ENCODE peak calls at places on chromosomes 16 and 17, in four cellular contexts. A is A673, T is cardiac fibroblast, N is breast epithelium. Y is an unnamed sample.

GRCh38 chr16:23676924-23677480 is 1.7 kb upstream of the PLK1 start:
- DNase-seq in A (no peak), T (peak; percentile 43), N (no peak), Y (no peak)

GRCh38 chr17:30600830-30601494 is 123.8 kb downstream of the GOSR1 start:
- DNase-seq in A (peak; percentile 39), T (peak; percentile 29), N (no peak), Y (peak; percentile 37)

GRCh38 chr16:6929868-6930267 is 402.8 kb upstream of the RBFOX1 start:
- DNase-seq in A (no peak), T (no peak), N (no peak), Y (no peak)

GRCh38 chr17:80036715-80037477 is 454 bp downstream of the CCDC40 start:
- DNase-seq in A (peak; percentile 64), T (peak; percentile 39), N (no peak), Y (no peak)

GRCh38 chr16:53022374-53022773 is 30.3 kb downstream of the CHD9NB start:
- DNase-seq in A (peak; percentile 79), T (peak; percentile 68), N (no peak), Y (peak; percentile 47)

GRCh38 chr17:77679589-77679988 is 278.9 kb upstream of the TNRC6C start:
- DNase-seq in A (no peak), T (no peak), N (no peak), Y (no peak)

GRCh38 chr17:2266045-2266864 is 37.3 kb downstream of the SMG6 start:
- DNase-seq in A (no peak), T (no peak), N (no peak), Y (no peak)

GRCh38 chr17:66578781-66579489 is 256.0 kb upstream of the CACNG5 start:
- DNase-seq in A (peak; percentile 53), T (peak; percentile 10), N (no peak), Y (no peak)

GRCh38 chr16:15765880-15766279 is 90.9 kb downstream of the MYH11 start:
- DNase-seq in A (peak; percentile 78), T (peak; percentile 59), N (no peak), Y (peak; percentile 33)

GRCh38 chr17:42891539-42892152 is 9.0 kb upstream of the G6PC1 start:
- DNase-seq in A (no peak), T (peak; percentile 13), N (no peak), Y (no peak)

GRCh38 chr16:76345093-76345735 is 68.0 kb downstream of the CNTNAP4 start:
- DNase-seq in A (no peak), T (peak; percentile 91), N (no peak), Y (no peak)

GRCh38 chr17:42246515-42246914 is 29.7 kb downstream of the STAT5B start:
- DNase-seq in A (no peak), T (peak; percentile 48), N (no peak), Y (no peak)

GRCh38 chr17:39150104-39150634 is 1.3 kb downstream of the PLXDC1 start:
- DNase-seq in A (no peak), T (no peak), N (no peak), Y (no peak)

GRCh38 chr16:28312327-28312726 is 20.0 kb downstream of the SBK1 start:
- DNase-seq in A (no peak), T (no peak), N (no peak), Y (no peak)

GRCh38 chr16:79528281-79528680 is 72.3 kb downstream of the MAF start:
- DNase-seq in A (no peak), T (no peak), N (no peak), Y (no peak)

GRCh38 chr16:57564571-57565270 is 22.3 kb downstream of the ADGRG5 start:
- DNase-seq in A (no peak), T (peak; percentile 41), N (no peak), Y (peak; percentile 15)

GRCh38 chr17:49694847-49695697 is 12.7 kb downstream of the SLC35B1 start:
- DNase-seq in A (peak; percentile 49), T (peak; percentile 47), N (no peak), Y (no peak)

GRCh38 chr16:85418978-85419491 is 194.1 kb upstream of the GSE1 start:
- DNase-seq in A (no peak), T (no peak), N (no peak), Y (no peak)

GRCh38 chr17:41382396-41382795 is 290 bp upstream of the KRT34 start:
- DNase-seq in A (no peak), T (peak; percentile 83), N (no peak), Y (peak; percentile 41)

GRCh38 chr17:82803606-82804005 is 36.2 kb downstream of the ZNF750 start:
- DNase-seq in A (no peak), T (no peak), N (no peak), Y (no peak)

GRCh38 chr17:49490271-49490670 is 4.8 kb upstream of the NGFR start:
- DNase-seq in A (no peak), T (no peak), N (no peak), Y (no peak)

GRCh38 chr16:49048557-49048956 is 233.1 kb downstream of the CBLN1 start:
- DNase-seq in A (no peak), T (peak; percentile 45), N (no peak), Y (peak; percentile 50)

GRCh38 chr17:37048806-37049205 is 100.1 kb downstream of the AATF start:
- DNase-seq in A (no peak), T (no peak), N (no peak), Y (no peak)

GRCh38 chr17:29586676-29587469 is 2.6 kb downstream of the GIT1 start:
- DNase-seq in A (no peak), T (no peak), N (no peak), Y (no peak)

GRCh38 chr17:70869402-70870085 is 700.2 kb downstream of the KCNJ2 start:
- DNase-seq in A (no peak), T (no peak), N (no peak), Y (no peak)

GRCh38 chr17:68298601-68299000 is 7.3 kb downstream of the ARSG start:
- DNase-seq in A (no peak), T (no peak), N (no peak), Y (no peak)

GRCh38 chr16:81668243-81669097 is 110.6 kb upstream of the PLCG2 start:
- DNase-seq in A (no peak), T (no peak), N (no peak), Y (no peak)

GRCh38 chr17:6471531-6472465 is 27.5 kb downstream of the PIMREG start:
- DNase-seq in A (peak; percentile 75), T (peak; percentile 67), N (no peak), Y (peak; percentile 49)

GRCh38 chr16:19948186-19949104 is 63.8 kb upstream of the GPRC5B start:
- DNase-seq in A (no peak), T (no peak), N (no peak), Y (no peak)

GRCh38 chr16:81457326-81458133 is 12.9 kb downstream of the CMIP start:
- DNase-seq in A (no peak), T (peak; percentile 73), N (no peak), Y (peak; percentile 54)

GRCh38 chr17:77323413-77324171 is 182.8 kb downstream of the SEC14L1 start:
- DNase-seq in A (no peak), T (peak; percentile 74), N (peak; percentile 50), Y (no peak)

GRCh38 chr16:67833035-67833417 is 9.1 kb upstream of the THAP11 start:
- DNase-seq in A (no peak), T (peak; percentile 77), N (no peak), Y (peak; percentile 82)

DNA sequence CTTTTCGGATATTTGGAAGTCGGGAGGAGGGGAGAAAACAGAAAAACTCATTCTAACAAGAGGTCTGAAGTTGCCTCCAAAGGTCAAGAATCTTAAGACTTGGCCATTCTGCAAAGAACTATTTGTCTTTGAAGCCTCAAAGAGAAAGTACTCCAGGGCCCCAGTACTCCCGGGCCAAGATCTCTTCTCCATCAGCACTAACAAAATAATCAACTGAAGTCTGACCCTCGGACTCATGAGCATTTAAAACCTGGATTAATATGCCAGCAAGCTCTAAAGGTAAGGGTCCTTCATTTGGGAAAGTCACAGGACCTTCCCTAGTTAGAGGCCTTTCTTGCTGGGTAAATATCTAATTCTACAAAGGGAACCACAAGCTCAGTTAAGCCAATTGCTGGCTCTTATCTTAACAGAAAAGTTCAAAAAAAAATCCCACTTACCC is 4.5 kb downstream of the AXIN2 start:
- DNase-seq in A (no peak), T (no peak), N (no peak), Y (no peak)
- H3K4me3 ChIP-seq in A (no peak overlapping the region), T (peak overlapping the region; percentile 30), N (peak overlapping the region; percentile 1), Y (no peak overlapping the region)

DNA sequence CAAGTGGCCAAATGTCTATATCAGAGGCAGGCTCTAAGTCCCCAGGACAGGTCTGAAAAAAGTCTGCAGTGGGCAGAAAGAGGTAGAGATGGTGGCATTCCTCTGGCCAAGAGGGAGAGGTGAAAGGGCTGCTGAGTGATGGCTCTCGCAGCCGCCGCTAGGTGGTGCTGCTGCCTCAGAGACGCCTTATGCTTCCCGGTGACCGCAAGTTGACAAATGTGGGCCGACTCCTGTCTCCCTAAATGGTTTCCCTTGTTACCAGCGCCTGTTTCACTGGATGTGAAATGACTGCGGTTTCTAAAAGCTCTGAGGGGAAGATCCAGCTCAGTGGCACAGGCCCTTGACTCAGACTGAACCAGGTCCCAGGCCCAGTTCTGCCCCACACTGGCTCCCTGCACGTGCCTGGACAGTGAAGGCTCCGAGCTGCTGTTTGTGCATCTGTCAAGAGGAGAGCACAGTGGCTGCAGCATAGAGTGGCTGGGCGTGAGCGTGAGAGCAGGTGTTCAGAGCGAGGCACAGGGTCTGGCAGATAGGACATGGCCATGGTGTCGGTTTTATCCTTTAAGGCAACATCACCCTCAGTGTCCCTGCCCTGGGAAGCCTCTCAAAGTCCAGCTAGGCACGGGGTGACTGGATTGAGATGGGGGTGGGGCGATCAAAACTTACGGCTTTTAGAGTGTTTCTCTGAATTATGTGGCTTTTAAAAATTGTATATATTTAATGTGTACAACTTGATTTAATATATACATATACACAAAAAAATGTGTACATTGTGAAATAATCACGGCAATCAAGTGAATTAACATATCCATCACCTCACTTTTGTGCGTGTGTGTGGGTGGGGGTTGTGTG is 19.9 kb downstream of the CLEC16A start:
- DNase-seq in A (peak; percentile 83), T (peak; percentile 83), N (peak; percentile 83), Y (peak; percentile 59)
- TF ChIP-seq CTCF in A (peak; percentile 98), T (peak; percentile 94), N (peak; percentile 95), Y (peak; percentile 99)

GRCh38 chr16:83953796-83954576 is 946 bp downstream of the OSGIN1 start:
- DNase-seq in A (peak; percentile 37), T (peak; percentile 53), N (no peak), Y (peak; percentile 64)
- H3K4me3 ChIP-seq in A (peak overlapping the region; percentile 40), T (peak overlapping the region; percentile 64), N (peak overlapping the region; percentile 59), Y (peak overlapping the region; percentile 62)

DNA sequence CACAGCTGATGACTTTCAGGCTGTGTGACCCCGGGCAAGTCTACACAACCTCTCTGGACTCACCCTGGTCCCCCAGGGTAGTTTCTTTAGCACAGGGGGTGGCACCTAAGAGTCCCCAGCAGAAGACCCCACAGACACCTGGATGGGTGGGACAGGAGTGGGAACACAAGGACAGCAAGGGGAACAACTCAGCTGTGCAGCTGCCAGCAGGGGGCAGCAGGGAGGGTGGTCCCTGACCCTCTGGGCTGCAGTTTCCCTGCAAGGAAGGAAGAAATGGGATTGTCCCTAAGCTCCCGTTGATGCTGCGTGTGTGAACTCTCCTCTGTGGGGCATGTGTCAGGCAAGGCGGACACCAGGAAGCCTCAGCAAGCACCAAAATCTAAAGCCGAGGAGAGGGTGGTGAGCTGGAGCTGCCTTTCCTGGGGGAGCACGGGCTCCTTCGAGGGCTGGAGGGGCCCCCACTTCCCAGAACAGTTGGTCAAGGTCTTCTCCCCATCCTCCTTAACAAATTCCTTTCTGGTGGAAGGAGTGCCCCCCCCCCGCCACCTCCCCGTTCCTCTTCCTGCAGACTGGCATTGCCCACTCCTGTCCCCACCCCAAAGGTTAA is 24.1 kb upstream of the CDH5 start:
- DNase-seq in A (peak; percentile 61), T (peak; percentile 31), N (no peak), Y (no peak)
- TF ChIP-seq CTCF in A (peak; percentile 82), T (peak; percentile 81), N (no peak), Y (peak; percentile 83)

Y was measured in bronchial epithelial cell.